ENCODE peak calls at places on chromosomes 7 and 10, in seven cellular contexts. One of them, this sample, is unnamed.
A peak's percentile ranks its signal among the peaks of the same experiment; 100 is the strongest.

GRCh38 chr10:115001506-115002381 is 63.7 kb downstream of the TRUB1 start:
- DNase-seq in GM23248: peak; percentile 65
- DNase-seq in stimulated activated CD4-positive, alpha-beta T cell treated with anti-CD3 and anti-CD28 coated beads, TNF-alpha, amount 100 ng/mL, for 24 hours: no peak
- DNase-seq in A549: no peak
- DNase-seq in AG08395: peak; percentile 41
- DNase-seq in frontal cortex: no peak
- DNase-seq in GM04504: no peak
- DNase-seq in this sample: no peak

GRCh38 chr10:35182631-35183510 is 56.2 kb downstream of the CREM start:
- DNase-seq in GM23248: no peak
- DNase-seq in stimulated activated CD4-positive, alpha-beta T cell treated with anti-CD3 and anti-CD28 coated beads, TNF-alpha, amount 100 ng/mL, for 24 hours: no peak
- DNase-seq in A549: no peak
- DNase-seq in AG08395: no peak
- DNase-seq in frontal cortex: no peak
- DNase-seq in GM04504: no peak
- DNase-seq in this sample: no peak

GRCh38 chr10:23364378-23364777 is 19.8 kb upstream of the C10orf67 start:
- DNase-seq in GM23248: no peak
- DNase-seq in stimulated activated CD4-positive, alpha-beta T cell treated with anti-CD3 and anti-CD28 coated beads, TNF-alpha, amount 100 ng/mL, for 24 hours: no peak
- DNase-seq in A549: no peak
- DNase-seq in AG08395: no peak
- DNase-seq in frontal cortex: no peak
- DNase-seq in GM04504: no peak
- DNase-seq in this sample: no peak

GRCh38 chr10:3666525-3667302 is 118.3 kb downstream of the KLF6 start:
- DNase-seq in GM23248: no peak
- DNase-seq in stimulated activated CD4-positive, alpha-beta T cell treated with anti-CD3 and anti-CD28 coated beads, TNF-alpha, amount 100 ng/mL, for 24 hours: no peak
- DNase-seq in A549: no peak
- DNase-seq in AG08395: no peak
- DNase-seq in frontal cortex: no peak
- DNase-seq in GM04504: no peak
- DNase-seq in this sample: no peak

GRCh38 chr7:74292757-74293576 is 3.8 kb downstream of the CLIP2 start:
- DNase-seq in GM23248: no peak
- DNase-seq in stimulated activated CD4-positive, alpha-beta T cell treated with anti-CD3 and anti-CD28 coated beads, TNF-alpha, amount 100 ng/mL, for 24 hours: no peak
- DNase-seq in A549: peak; percentile 53
- DNase-seq in AG08395: no peak
- DNase-seq in frontal cortex: no peak
- DNase-seq in GM04504: no peak
- DNase-seq in this sample: no peak

GRCh38 chr10:10798021-10798420 is 219.7 kb upstream of the CELF2 start:
- DNase-seq in GM23248: peak; percentile 36
- DNase-seq in stimulated activated CD4-positive, alpha-beta T cell treated with anti-CD3 and anti-CD28 coated beads, TNF-alpha, amount 100 ng/mL, for 24 hours: no peak
- DNase-seq in A549: no peak
- DNase-seq in AG08395: no peak
- DNase-seq in frontal cortex: no peak
- DNase-seq in GM04504: no peak
- DNase-seq in this sample: no peak

GRCh38 chr7:7151865-7152264 is 30.5 kb upstream of the C1GALT1 start:
- DNase-seq in GM23248: no peak
- DNase-seq in stimulated activated CD4-positive, alpha-beta T cell treated with anti-CD3 and anti-CD28 coated beads, TNF-alpha, amount 100 ng/mL, for 24 hours: no peak
- DNase-seq in A549: no peak
- DNase-seq in AG08395: no peak
- DNase-seq in frontal cortex: no peak
- DNase-seq in GM04504: no peak
- DNase-seq in this sample: no peak

GRCh38 chr7:128104109-128104742 is 73.0 kb upstream of the LRRC4 start:
- DNase-seq in GM23248: peak; percentile 62
- DNase-seq in stimulated activated CD4-positive, alpha-beta T cell treated with anti-CD3 and anti-CD28 coated beads, TNF-alpha, amount 100 ng/mL, for 24 hours: no peak
- DNase-seq in A549: no peak
- DNase-seq in AG08395: peak; percentile 41
- DNase-seq in frontal cortex: peak; percentile 51
- DNase-seq in GM04504: no peak
- DNase-seq in this sample: no peak

GRCh38 chr7:102978280-102978679 is 65.5 kb downstream of the LRRC17 start:
- DNase-seq in GM23248: peak; percentile 86
- DNase-seq in stimulated activated CD4-positive, alpha-beta T cell treated with anti-CD3 and anti-CD28 coated beads, TNF-alpha, amount 100 ng/mL, for 24 hours: no peak
- DNase-seq in A549: peak; percentile 79
- DNase-seq in AG08395: peak; percentile 31
- DNase-seq in frontal cortex: no peak
- DNase-seq in GM04504: peak; percentile 12
- DNase-seq in this sample: no peak

GRCh38 chr10:25174461-25175230 is at the start of gene GPR158:
- DNase-seq in GM23248: peak; percentile 82
- DNase-seq in stimulated activated CD4-positive, alpha-beta T cell treated with anti-CD3 and anti-CD28 coated beads, TNF-alpha, amount 100 ng/mL, for 24 hours: no peak
- DNase-seq in A549: peak; percentile 92
- DNase-seq in AG08395: peak; percentile 89
- DNase-seq in frontal cortex: peak; percentile 87
- DNase-seq in GM04504: peak; percentile 74
- DNase-seq in this sample: no peak

GRCh38 chr10:78149193-78149592 is 115.5 kb downstream of the RPS24 start:
- DNase-seq in GM23248: peak; percentile 63
- DNase-seq in stimulated activated CD4-positive, alpha-beta T cell treated with anti-CD3 and anti-CD28 coated beads, TNF-alpha, amount 100 ng/mL, for 24 hours: no peak
- DNase-seq in A549: peak; percentile 6
- DNase-seq in AG08395: peak; percentile 69
- DNase-seq in frontal cortex: no peak
- DNase-seq in GM04504: no peak
- DNase-seq in this sample: no peak

This sample was measured in esophagus muscularis mucosa.